ENCODE peak calls at places on chromosome 6, in ten cellular contexts. M, X, W, U, G, I, D, L, N and P are unnamed samples.
A peak's percentile ranks its signal among the peaks of the same experiment; 100 is the strongest.

GRCh38 chr6:163780993-163781392 is 366.5 kb downstream of the QKI start:
- DNase-seq in M (no peak), X (no peak), W (peak; percentile 75), U (no peak), G (no peak), I (no peak), D (no peak), L (peak; percentile 93), N (no peak), P (no peak)

GRCh38 chr6:34644716-34645115 is 51.9 kb downstream of the ILRUN start:
- DNase-seq in M (no peak), X (no peak), W (no peak), U (no peak), G (no peak), I (no peak), D (no peak), L (no peak), N (no peak), P (no peak)

GRCh38 chr6:37339911-37340638 is 13.7 kb upstream of the RNF8 start:
- DNase-seq in M (no peak), X (peak; percentile 26), W (no peak), U (no peak), G (no peak), I (no peak), D (no peak), L (no peak), N (no peak), P (no peak)

GRCh38 chr6:80543598-80544181 is 437.2 kb downstream of the BCKDHB start:
- DNase-seq in M (peak; percentile 52), X (peak; percentile 67), W (no peak), U (no peak), G (no peak), I (no peak), D (no peak), L (no peak), N (no peak), P (no peak)

GRCh38 chr6:168333039-168333438 is 13.5 kb upstream of the DACT2 start:
- DNase-seq in M (no peak), X (no peak), W (no peak), U (peak; percentile 69), G (no peak), I (no peak), D (no peak), L (no peak), N (no peak), P (peak; percentile 53)

GRCh38 chr6:82951389-82951788 is 114.3 kb downstream of the UBE3D start:
- DNase-seq in M (no peak), X (peak; percentile 38), W (no peak), U (no peak), G (no peak), I (no peak), D (no peak), L (no peak), N (no peak), P (no peak)

GRCh38 chr6:157613011-157613522 is 210.0 kb upstream of the SNX9 start:
- DNase-seq in M (peak; percentile 64), X (peak; percentile 92), W (no peak), U (peak; percentile 23), G (no peak), I (no peak), D (no peak), L (no peak), N (no peak), P (no peak)

GRCh38 chr6:168709991-168710390 is 269.0 kb downstream of the SMOC2 start:
- DNase-seq in M (no peak), X (no peak), W (no peak), U (no peak), G (no peak), I (no peak), D (no peak), L (no peak), N (no peak), P (no peak)

GRCh38 chr6:89044988-89045387 is 35.6 kb upstream of the PNRC1 start:
- DNase-seq in M (no peak), X (no peak), W (peak; percentile 33), U (no peak), G (no peak), I (no peak), D (no peak), L (no peak), N (peak; percentile 13), P (no peak)

GRCh38 chr6:34386316-34387137 is 5.9 kb downstream of the NUDT3 start:
- DNase-seq in M (peak; percentile 87), X (peak; percentile 91), W (no peak), U (no peak), G (no peak), I (no peak), D (no peak), L (no peak), N (no peak), P (no peak)

GRCh38 chr6:53179961-53180651 is 31.5 kb upstream of the GCM1 start:
- DNase-seq in M (no peak), X (no peak), W (peak; percentile 51), U (no peak), G (no peak), I (peak; percentile 30), D (peak; percentile 59), L (peak; percentile 89), N (no peak), P (peak; percentile 59)

GRCh38 chr6:7176208-7176607 is 68.4 kb downstream of the RREB1 start:
- DNase-seq in M (no peak), X (no peak), W (no peak), U (no peak), G (no peak), I (no peak), D (no peak), L (no peak), N (no peak), P (no peak)

GRCh38 chr6:159110748-159111147 is 58.5 kb upstream of the FNDC1 start:
- DNase-seq in M (no peak), X (no peak), W (no peak), U (no peak), G (no peak), I (no peak), D (no peak), L (no peak), N (no peak), P (no peak)

GRCh38 chr6:10082385-10082784 is 332.5 kb downstream of the TFAP2A start:
- DNase-seq in M (no peak), X (no peak), W (no peak), U (no peak), G (no peak), I (no peak), D (no peak), L (no peak), N (no peak), P (no peak)

GRCh38 chr6:21949211-21949801 is 347.5 kb downstream of the PRL start:
- DNase-seq in M (no peak), X (no peak), W (no peak), U (no peak), G (no peak), I (no peak), D (no peak), L (peak; percentile 6), N (no peak), P (no peak)